ENCODE peak calls at places on chromosomes 5 and 9, in eight cellular contexts. M is NCI-H774; D is stimulated activated naive B cell treated with anti-CD40 and anti-IgM and Interleukin-4, amounts not matched to agents 10 μg/mL and 1 μg/mL and 100 μg/mL, for 72 hours; V is WTC11; R is GM19239; L is brain microvascular endothelial cell; E is HuH-7.5; Z is iris pigment epithelial cell. I is an unnamed sample.

GRCh38 chr5:94440015-94440414 is 178.4 kb downstream of the KIAA0825 start:
- DNase-seq in M (no peak), D (no peak), Z (peak), V (no peak), L (no peak), E (no peak), R (no peak), I (no peak)

GRCh38 chr9:123470121-123470851 is 114.3 kb downstream of the CRB2 start:
- DNase-seq in V (no peak), M (no peak), L (no peak), E (peak), D (no peak), R (no peak), Z (no peak), I (no peak)

GRCh38 chr9:84823426-84824271 is 154.1 kb downstream of the NTRK2 start:
- DNase-seq in L (no peak), E (no peak), Z (no peak), R (peak), D (no peak), M (no peak), V (no peak), I (no peak)

GRCh38 chr5:20615888-20616563 is 628.0 kb upstream of the CDH18 start:
- DNase-seq in E (no peak), R (no peak), M (no peak), D (no peak), V (no peak), Z (no peak), L (no peak), I (no peak)

GRCh38 chr5:83721878-83722779 is 1.5 kb upstream of the HAPLN1 start:
- DNase-seq in R (no peak), M (peak), D (no peak), L (peak), Z (peak), V (peak), E (peak), I (peak)

GRCh38 chr9:5509573-5509972 is 758 bp upstream of the PDCD1LG2 start:
- DNase-seq in E (no peak), R (no peak), V (no peak), L (peak), Z (peak), M (no peak), D (no peak), I (no peak)

GRCh38 chr5:79069488-79070001 is at the start of the genes BHMT2 and DMGDH:
- DNase-seq in V (no peak), R (no peak), M (no peak), Z (peak), E (peak), L (peak), D (no peak), I (peak)

GRCh38 chr9:136339173-136339957 is 12.0 kb downstream of the GPSM1 start:
- DNase-seq in R (peak), Z (peak), E (peak), L (no peak), M (no peak), V (peak), D (no peak), I (peak)

GRCh38 chr5:131634666-131634995 is 398 bp downstream of the RAPGEF6 start:
- DNase-seq in L (peak), V (peak), Z (peak), D (no peak), M (peak), E (peak), R (no peak), I (no peak)

GRCh38 chr5:111668713-111669112 is 88.3 kb downstream of the NREP start:
- DNase-seq in M (no peak), R (no peak), E (no peak), V (no peak), Z (peak), D (no peak), L (peak), I (no peak)

GRCh38 chr5:74765201-74765600 is 1.7 kb downstream of the GFM2 start:
- DNase-seq in E (no peak), L (no peak), D (no peak), R (no peak), M (peak), Z (no peak), V (no peak), I (no peak)

GRCh38 chr9:138067594-138068367 is 190.2 kb downstream of the CACNA1B start:
- DNase-seq in L (no peak), M (no peak), R (no peak), D (no peak), Z (no peak), V (no peak), E (no peak), I (no peak)

GRCh38 chr9:126494264-126494663 is 119.5 kb upstream of the LMX1B start:
- DNase-seq in Z (no peak), M (no peak), V (no peak), E (no peak), R (no peak), L (no peak), D (no peak), I (no peak)

GRCh38 chr5:164000241-164000640 is 494.8 kb downstream of the MAT2B start:
- DNase-seq in L (no peak), E (no peak), R (no peak), D (no peak), Z (no peak), V (no peak), M (no peak), I (no peak)

GRCh38 chr5:93073547-93073946 is 507.5 kb downstream of the NR2F1-AS1 start:
- DNase-seq in E (no peak), R (no peak), L (no peak), Z (no peak), D (no peak), V (no peak), M (no peak), I (no peak)

GRCh38 chr5:158979749-158980521 is 119.8 kb downstream of the EBF1 start:
- DNase-seq in R (no peak), M (peak), E (no peak), Z (peak), L (peak), D (no peak), V (no peak), I (no peak)

GRCh38 chr9:91312717-91313325 is 48.9 kb downstream of the AUH start:
- DNase-seq in L (no peak), E (no peak), Z (no peak), V (no peak), D (no peak), M (no peak), R (no peak), I (no peak)

GRCh38 chr5:71839049-71839834 is 120.2 kb downstream of the CARTPT start:
- DNase-seq in D (no peak), V (no peak), E (no peak), R (no peak), M (no peak), Z (no peak), L (no peak), I (no peak)

GRCh38 chr5:72440207-72440638 is 67.0 kb downstream of the ZNF366 start:
- DNase-seq in E (no peak), R (no peak), V (no peak), D (peak), Z (no peak), M (no peak), L (no peak), I (no peak)

GRCh38 chr5:68269820-68270219 is 54.3 kb downstream of the PIK3R1 start:
- DNase-seq in L (no peak), D (no peak), E (no peak), M (no peak), V (no peak), R (no peak), Z (no peak), I (no peak)

GRCh38 chr9:31183866-31184265 is 1200.6 kb upstream of the ACO1 start:
- DNase-seq in R (no peak), V (no peak), L (no peak), D (no peak), M (no peak), E (no peak), Z (no peak), I (no peak)

GRCh38 chr9:123225995-123226394 is 42.4 kb downstream of the STRBP start:
- DNase-seq in E (no peak), V (no peak), Z (peak), D (no peak), R (no peak), M (no peak), L (no peak), I (no peak)

GRCh38 chr5:138597660-138598400 is 22.6 kb upstream of the HSPA9 start:
- DNase-seq in M (no peak), D (no peak), Z (peak), R (no peak), V (no peak), L (no peak), E (no peak), I (no peak)

GRCh38 chr5:31133488-31133887 is 60.0 kb upstream of the CDH6 start:
- DNase-seq in E (no peak), M (no peak), V (no peak), D (no peak), R (no peak), L (peak), Z (peak), I (no peak)

GRCh38 chr9:91027005-91027404 is 225.4 kb downstream of the SYK start:
- DNase-seq in E (no peak), M (no peak), D (no peak), L (no peak), R (no peak), V (no peak), Z (no peak), I (no peak)

GRCh38 chr5:64506567-64507321 is 929 bp downstream of the RGS7BP start:
- DNase-seq in Z (no peak), M (no peak), E (no peak), V (peak), L (no peak), D (no peak), R (no peak), I (no peak)

GRCh38 chr5:4906821-4907220 is 233.3 kb upstream of the ADAMTS16 start:
- DNase-seq in V (no peak), L (no peak), Z (no peak), R (no peak), D (no peak), M (no peak), E (no peak), I (no peak)

GRCh38 chr9:8856686-8857329 is 1057.2 kb upstream of the DMAC1 start:
- DNase-seq in D (no peak), E (no peak), Z (no peak), L (no peak), R (no peak), V (no peak), M (no peak), I (no peak)

GRCh38 chr9:105901514-105902109 is 207.3 kb downstream of the TMEM38B start:
- DNase-seq in D (no peak), R (no peak), Z (peak), L (peak), E (peak), V (peak), M (peak), I (no peak)

GRCh38 chr5:168712280-168712924 is 133.2 kb upstream of the PANK3 start:
- DNase-seq in Z (peak), M (no peak), V (no peak), E (no peak), L (peak), D (no peak), R (no peak), I (no peak)

GRCh38 chr9:95725045-95725444 is 150.4 kb upstream of the ERCC6L2 start:
- DNase-seq in L (no peak), Z (no peak), D (peak), M (no peak), V (no peak), R (peak), E (no peak), I (no peak)

GRCh38 chr9:2420488-2421056 is 201.0 kb upstream of the VLDLR start:
- DNase-seq in M (peak), V (no peak), R (no peak), Z (no peak), D (no peak), L (no peak), E (no peak), I (no peak)

GRCh38 chr9:79570449-79571308 is 1.1 kb upstream of the TLE4 start:
- DNase-seq in M (no peak), R (no peak), D (peak), L (peak), V (peak), Z (peak), E (no peak), I (no peak)

GRCh38 chr9:89576404-89576824 is 28.4 kb upstream of the GADD45G start:
- DNase-seq in L (no peak), Z (peak), R (no peak), M (no peak), D (no peak), V (no peak), E (no peak), I (no peak)

GRCh38 chr5:124719346-124719967 is 27.0 kb downstream of the ZNF608 start:
- DNase-seq in Z (no peak), E (no peak), L (no peak), D (no peak), V (no peak), M (no peak), R (no peak), I (no peak)

GRCh38 chr9:74132986-74133385 is 364.1 kb upstream of the RORB start:
- DNase-seq in D (no peak), Z (no peak), R (no peak), V (peak), M (no peak), E (no peak), L (no peak), I (no peak)

GRCh38 chr5:135468541-135468940 is 16.4 kb upstream of the TIFAB start:
- DNase-seq in M (no peak), L (no peak), R (no peak), D (no peak), Z (no peak), E (no peak), V (peak), I (no peak)

GRCh38 chr9:128169925-128170324 is 9.9 kb downstream of the BBLN start:
- DNase-seq in R (no peak), M (no peak), V (no peak), L (no peak), Z (no peak), E (no peak), D (no peak), I (no peak)